ENCODE peak calls at places on chromosomes 13 and 19, in five cellular contexts. One of them, this sample, is unnamed.

GRCh38 chr19:49442793-49443365 is 1.6 kb upstream of the SLC17A7 start:
- DNase-seq in effector memory CD4-positive, alpha-beta T cell: peak; percentile 22
- DNase-seq in GM12878: no peak
- DNase-seq in psoas muscle: peak; percentile 96
- DNase-seq in left ventricle myocardium inferior: peak; percentile 96
- DNase-seq in this sample: peak; percentile 90

GRCh38 chr19:8363803-8364771 is at the start of gene ANGPTL4:
- DNase-seq in GM12878: no peak
- DNase-seq in effector memory CD4-positive, alpha-beta T cell: no peak
- DNase-seq in psoas muscle: peak; percentile 89
- DNase-seq in left ventricle myocardium inferior: peak; percentile 77
- DNase-seq in this sample: no peak

GRCh38 chr13:27313742-27314141 is 43.1 kb downstream of the RASL11A start:
- DNase-seq in GM12878: no peak
- DNase-seq in left ventricle myocardium inferior: no peak
- DNase-seq in psoas muscle: no peak
- DNase-seq in effector memory CD4-positive, alpha-beta T cell: no peak
- DNase-seq in this sample: no peak

GRCh38 chr13:112526146-112526853 is 61.7 kb downstream of the TUBGCP3 start:
- DNase-seq in left ventricle myocardium inferior: no peak
- DNase-seq in psoas muscle: no peak
- DNase-seq in effector memory CD4-positive, alpha-beta T cell: no peak
- DNase-seq in GM12878: no peak
- DNase-seq in this sample: no peak

GRCh38 chr13:99215466-99215865 is 14.8 kb downstream of the UBAC2 start:
- DNase-seq in psoas muscle: no peak
- DNase-seq in effector memory CD4-positive, alpha-beta T cell: peak; percentile 65
- DNase-seq in left ventricle myocardium inferior: no peak
- DNase-seq in GM12878: no peak
- DNase-seq in this sample: no peak

GRCh38 chr19:50723069-50723468 is at the start of gene CLEC11A:
- DNase-seq in left ventricle myocardium inferior: peak; percentile 72
- DNase-seq in effector memory CD4-positive, alpha-beta T cell: no peak
- DNase-seq in GM12878: no peak
- DNase-seq in psoas muscle: peak; percentile 68
- DNase-seq in this sample: no peak

GRCh38 chr19:50190439-50190891 is 13.0 kb upstream of the MYH14 start:
- DNase-seq in left ventricle myocardium inferior: no peak
- DNase-seq in psoas muscle: no peak
- DNase-seq in effector memory CD4-positive, alpha-beta T cell: no peak
- DNase-seq in GM12878: peak; percentile 37
- DNase-seq in this sample: no peak

GRCh38 chr19:14003279-14004051 is 2.7 kb downstream of the RFX1 start:
- DNase-seq in GM12878: no peak
- DNase-seq in left ventricle myocardium inferior: peak; percentile 16
- DNase-seq in psoas muscle: peak; percentile 19
- DNase-seq in effector memory CD4-positive, alpha-beta T cell: no peak
- DNase-seq in this sample: peak; percentile 55

GRCh38 chr19:44757735-44758505 is 9.4 kb downstream of the BCL3 start:
- DNase-seq in psoas muscle: peak; percentile 85
- DNase-seq in GM12878: no peak
- DNase-seq in left ventricle myocardium inferior: peak; percentile 88
- DNase-seq in effector memory CD4-positive, alpha-beta T cell: no peak
- DNase-seq in this sample: no peak

GRCh38 chr19:40388486-40388885 is 1.5 kb downstream of the HIPK4 start:
- DNase-seq in GM12878: no peak
- DNase-seq in effector memory CD4-positive, alpha-beta T cell: no peak
- DNase-seq in psoas muscle: no peak
- DNase-seq in left ventricle myocardium inferior: no peak
- DNase-seq in this sample: no peak

GRCh38 chr13:36834299-36834698 is 15.3 kb downstream of the RFXAP start:
- DNase-seq in psoas muscle: no peak
- DNase-seq in effector memory CD4-positive, alpha-beta T cell: no peak
- DNase-seq in GM12878: no peak
- DNase-seq in left ventricle myocardium inferior: no peak
- DNase-seq in this sample: no peak

GRCh38 chr19:16218851-16219250 is 21.1 kb downstream of the AP1M1 start:
- DNase-seq in effector memory CD4-positive, alpha-beta T cell: no peak
- DNase-seq in GM12878: no peak
- DNase-seq in psoas muscle: no peak
- DNase-seq in left ventricle myocardium inferior: no peak
- DNase-seq in this sample: no peak

GRCh38 chr19:56221851-56222250 is 19.8 kb downstream of the ZSCAN5C start:
- DNase-seq in effector memory CD4-positive, alpha-beta T cell: no peak
- DNase-seq in GM12878: no peak
- DNase-seq in psoas muscle: no peak
- DNase-seq in left ventricle myocardium inferior: no peak
- DNase-seq in this sample: no peak

GRCh38 chr19:18291590-18292459 is 10.4 kb upstream of the JUND start:
- DNase-seq in left ventricle myocardium inferior: peak; percentile 86
- DNase-seq in GM12878: no peak
- DNase-seq in psoas muscle: peak; percentile 86
- DNase-seq in effector memory CD4-positive, alpha-beta T cell: peak; percentile 65
- DNase-seq in this sample: peak; percentile 79

GRCh38 chr19:28881616-28882015 is 331.3 kb downstream of the UQCRFS1 start:
- DNase-seq in psoas muscle: no peak
- DNase-seq in left ventricle myocardium inferior: no peak
- DNase-seq in effector memory CD4-positive, alpha-beta T cell: no peak
- DNase-seq in GM12878: no peak
- DNase-seq in this sample: peak; percentile 74

GRCh38 chr13:42398542-42398941 is 126.6 kb downstream of the AKAP11 start:
- DNase-seq in left ventricle myocardium inferior: no peak
- DNase-seq in psoas muscle: no peak
- DNase-seq in effector memory CD4-positive, alpha-beta T cell: no peak
- DNase-seq in GM12878: no peak
- DNase-seq in this sample: peak; percentile 92

GRCh38 chr19:55179570-55180484 is at the start of gene SYT5:
- DNase-seq in effector memory CD4-positive, alpha-beta T cell: no peak
- DNase-seq in psoas muscle: no peak
- DNase-seq in left ventricle myocardium inferior: peak; percentile 33
- DNase-seq in GM12878: no peak
- DNase-seq in this sample: peak; percentile 90

GRCh38 chr13:41222259-41222852 is 28.0 kb upstream of the KBTBD7 start:
- DNase-seq in effector memory CD4-positive, alpha-beta T cell: peak; percentile 12
- DNase-seq in GM12878: peak; percentile 34
- DNase-seq in psoas muscle: no peak
- DNase-seq in left ventricle myocardium inferior: no peak
- DNase-seq in this sample: peak; percentile 83

GRCh38 chr13:59906413-59907027 is 257.2 kb downstream of the DIAPH3 start:
- DNase-seq in GM12878: no peak
- DNase-seq in left ventricle myocardium inferior: no peak
- DNase-seq in effector memory CD4-positive, alpha-beta T cell: no peak
- DNase-seq in psoas muscle: no peak
- DNase-seq in this sample: peak; percentile 73

GRCh38 chr13:91389186-91389585 is 9.2 kb upstream of the GPC5 start:
- DNase-seq in left ventricle myocardium inferior: no peak
- DNase-seq in psoas muscle: no peak
- DNase-seq in GM12878: no peak
- DNase-seq in effector memory CD4-positive, alpha-beta T cell: no peak
- DNase-seq in this sample: no peak

GRCh38 chr19:49347835-49348234 is 12.6 kb downstream of the CD37 start:
- DNase-seq in psoas muscle: no peak
- DNase-seq in left ventricle myocardium inferior: no peak
- DNase-seq in effector memory CD4-positive, alpha-beta T cell: no peak
- DNase-seq in GM12878: no peak
- DNase-seq in this sample: peak; percentile 94

GRCh38 chr19:55340144-55340783 is 588 bp downstream of the KMT5C start:
- DNase-seq in effector memory CD4-positive, alpha-beta T cell: no peak
- DNase-seq in psoas muscle: peak; percentile 34
- DNase-seq in left ventricle myocardium inferior: no peak
- DNase-seq in GM12878: no peak
- DNase-seq in this sample: peak; percentile 63

GRCh38 chr13:37981932-37982331 is 112.4 kb upstream of the TRPC4 start:
- DNase-seq in psoas muscle: no peak
- DNase-seq in effector memory CD4-positive, alpha-beta T cell: no peak
- DNase-seq in GM12878: no peak
- DNase-seq in left ventricle myocardium inferior: no peak
- DNase-seq in this sample: no peak

GRCh38 chr19:7550987-7551761 is 15.7 kb downstream of the PNPLA6 start:
- DNase-seq in psoas muscle: peak; percentile 65
- DNase-seq in left ventricle myocardium inferior: peak; percentile 62
- DNase-seq in GM12878: no peak
- DNase-seq in effector memory CD4-positive, alpha-beta T cell: no peak
- DNase-seq in this sample: peak; percentile 63

GRCh38 chr19:750640-751423 is at the start of gene MISP:
- DNase-seq in psoas muscle: no peak
- DNase-seq in GM12878: no peak
- DNase-seq in effector memory CD4-positive, alpha-beta T cell: no peak
- DNase-seq in left ventricle myocardium inferior: no peak
- DNase-seq in this sample: no peak

GRCh38 chr19:45782820-45783785 is 813 bp upstream of the DMPK start:
- DNase-seq in GM12878: no peak
- DNase-seq in psoas muscle: peak; percentile 87
- DNase-seq in effector memory CD4-positive, alpha-beta T cell: no peak
- DNase-seq in left ventricle myocardium inferior: peak; percentile 85
- DNase-seq in this sample: no peak

GRCh38 chr19:46739290-46739771 is 6.5 kb upstream of the FKRP start:
- DNase-seq in left ventricle myocardium inferior: peak; percentile 90
- DNase-seq in effector memory CD4-positive, alpha-beta T cell: no peak
- DNase-seq in GM12878: no peak
- DNase-seq in psoas muscle: peak; percentile 86
- DNase-seq in this sample: no peak

GRCh38 chr19:17553256-17553655 is 2.2 kb upstream of the COLGALT1 start:
- DNase-seq in GM12878: no peak
- DNase-seq in left ventricle myocardium inferior: peak; percentile 73
- DNase-seq in effector memory CD4-positive, alpha-beta T cell: no peak
- DNase-seq in psoas muscle: peak; percentile 65
- DNase-seq in this sample: no peak

GRCh38 chr19:1355974-1356865 is 27.5 kb upstream of the NDUFS7 start:
- DNase-seq in effector memory CD4-positive, alpha-beta T cell: no peak
- DNase-seq in left ventricle myocardium inferior: no peak
- DNase-seq in psoas muscle: no peak
- DNase-seq in GM12878: no peak
- DNase-seq in this sample: no peak

GRCh38 chr19:35346193-35347052 is 1.3 kb upstream of the FFAR1 start:
- DNase-seq in effector memory CD4-positive, alpha-beta T cell: peak; percentile 72
- DNase-seq in GM12878: peak; percentile 74
- DNase-seq in left ventricle myocardium inferior: no peak
- DNase-seq in psoas muscle: no peak
- DNase-seq in this sample: peak; percentile 76

DNA sequence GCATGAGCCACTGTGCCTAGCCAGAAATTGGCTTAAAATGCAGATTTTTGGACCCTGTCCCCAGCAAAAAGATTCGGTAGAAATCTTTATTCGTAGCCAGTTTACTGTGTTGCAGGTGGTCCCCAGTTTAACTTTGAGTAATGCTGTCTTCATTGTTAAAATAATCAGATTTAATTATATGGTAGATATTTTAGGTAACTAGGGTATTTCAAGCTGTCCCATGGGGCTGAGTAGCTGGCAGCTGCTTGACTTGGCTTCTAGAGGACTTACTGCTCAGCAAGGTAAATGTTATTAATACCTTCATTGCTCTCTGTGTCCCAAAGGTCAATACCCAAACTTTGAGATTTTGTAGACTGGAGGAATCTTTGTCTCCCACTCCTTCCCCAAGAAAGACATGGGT is 21.1 kb downstream of the LSM14A start:
- DNase-seq in effector memory CD4-positive, alpha-beta T cell: no peak
- DNase-seq in psoas muscle: no peak
- DNase-seq in left ventricle myocardium inferior: no peak
- DNase-seq in GM12878: no peak
- DNase-seq in this sample: peak; percentile 92
- H3K27ac ChIP-seq in effector memory CD4-positive, alpha-beta T cell: no peak overlapping the region
- H3K27ac ChIP-seq in psoas muscle: no peak overlapping the region
- H3K27ac ChIP-seq in left ventricle myocardium inferior: no peak overlapping the region
- H3K27ac ChIP-seq in GM12878: peak overlapping the region; percentile 37
- H3K27ac ChIP-seq in this sample: peak overlapping the region; percentile 90

GRCh38 chr19:52948025-52948770 is 14.5 kb downstream of the ZNF816 start:
- DNase-seq in effector memory CD4-positive, alpha-beta T cell: no peak
- DNase-seq in psoas muscle: no peak
- DNase-seq in left ventricle myocardium inferior: no peak
- DNase-seq in GM12878: no peak
- DNase-seq in this sample: no peak
- H3K4me1 ChIP-seq in effector memory CD4-positive, alpha-beta T cell: no peaks in the 10 kb centered on the region
- H3K4me1 ChIP-seq in psoas muscle: peaks cover 2% of the 10 kb centered on the region
- H3K4me1 ChIP-seq in left ventricle myocardium inferior: peaks cover 9% of the 10 kb centered on the region
- H3K4me1 ChIP-seq in GM12878: no peaks in the 10 kb centered on the region
- H3K4me1 ChIP-seq in this sample: no peaks in the 10 kb centered on the region

GRCh38 chr13:20609145-20609544 is 42.2 kb downstream of the IFT88 start:
- DNase-seq in effector memory CD4-positive, alpha-beta T cell: no peak
- DNase-seq in GM12878: no peak
- DNase-seq in psoas muscle: no peak
- DNase-seq in left ventricle myocardium inferior: no peak
- DNase-seq in this sample: no peak
- H3K27ac ChIP-seq in effector memory CD4-positive, alpha-beta T cell: no peak overlapping the region
- H3K27ac ChIP-seq in GM12878: no peak overlapping the region
- H3K27ac ChIP-seq in psoas muscle: no peak overlapping the region
- H3K27ac ChIP-seq in left ventricle myocardium inferior: no peak overlapping the region
- H3K27ac ChIP-seq in this sample: no peak overlapping the region

GRCh38 chr19:3404324-3405260 is 38.2 kb downstream of the NFIC start:
- DNase-seq in psoas muscle: peak; percentile 90
- DNase-seq in GM12878: no peak
- DNase-seq in left ventricle myocardium inferior: peak; percentile 89
- DNase-seq in effector memory CD4-positive, alpha-beta T cell: no peak
- DNase-seq in this sample: no peak
- H3K4me1 ChIP-seq in psoas muscle: peaks cover 60% of the 10 kb centered on the region
- H3K4me1 ChIP-seq in GM12878: no peaks in the 10 kb centered on the region
- H3K4me1 ChIP-seq in left ventricle myocardium inferior: peaks cover 94% of the 10 kb centered on the region
- H3K4me1 ChIP-seq in effector memory CD4-positive, alpha-beta T cell: no peaks in the 10 kb centered on the region
- H3K4me1 ChIP-seq in this sample: no peaks in the 10 kb centered on the region